ENCODE peak calls at places on chromosomes 3 and 15, in eight cellular contexts. V is ELF-1; S is activated CD8-positive, alpha-beta memory T cell treated with anti-CD3 and anti-CD28 coated beads, Interleukin-2, amount 50 U/mL, for 48 hours; B is COR-L47; X is astrocyte; H is stimulated activated CD4-positive, alpha-beta T cell treated with anti-CD3 and anti-CD28 coated beads, TNF-alpha, amount 100 ng/mL, for 24 hours; O is GF-D8; Z is T-helper 2 cell. L is an unnamed sample.
A peak's percentile ranks its signal among the peaks of the same experiment; 100 is the strongest.

GRCh38 chr3:170765419-170766078 is 104.4 kb downstream of the RPL22L1 start:
- DNase-seq in Z (no peak), O (no peak), B (no peak), X (no peak), S (no peak), H (no peak), V (no peak), L (no peak)

GRCh38 chr15:70062321-70062956 is 35.3 kb downstream of the TLE3 start:
- DNase-seq in Z (no peak), H (no peak), X (peak; percentile 93), S (no peak), B (peak; percentile 96), O (no peak), V (no peak), L (peak; percentile 91)

GRCh38 chr15:95715116-95715888 is 615.2 kb upstream of the NR2F2 start:
- DNase-seq in Z (no peak), O (no peak), S (no peak), H (no peak), B (no peak), V (no peak), X (no peak), L (no peak)

GRCh38 chr15:51144021-51144532 is 49.4 kb upstream of the TNFAIP8L3 start:
- DNase-seq in H (no peak), O (no peak), Z (no peak), S (no peak), X (peak; percentile 92), V (no peak), B (no peak), L (no peak)

GRCh38 chr3:190131329-190131728 is 10.6 kb upstream of the P3H2 start:
- DNase-seq in B (peak; percentile 7), O (no peak), S (no peak), Z (no peak), X (peak; percentile 74), V (no peak), H (no peak), L (no peak)

GRCh38 chr15:40763801-40764765 is at the start of gene GCHFR:
- DNase-seq in Z (peak; percentile 67), H (no peak), V (peak; percentile 84), O (peak; percentile 38), X (peak; percentile 32), B (peak; percentile 24), S (peak; percentile 85), L (no peak)

GRCh38 chr15:82986442-82986780 is 401 bp downstream of the RAMAC start:
- DNase-seq in Z (no peak), V (no peak), O (no peak), H (no peak), B (no peak), S (no peak), X (no peak), L (no peak)

GRCh38 chr3:36729204-36730056 is 34.9 kb downstream of the DCLK3 start:
- DNase-seq in Z (no peak), B (no peak), V (no peak), X (peak; percentile 43), O (no peak), H (no peak), S (no peak), L (no peak)

GRCh38 chr3:39750677-39751076 is 58.7 kb upstream of the MYRIP start:
- DNase-seq in S (no peak), H (no peak), V (no peak), X (no peak), B (peak; percentile 37), Z (no peak), O (no peak), L (no peak)

GRCh38 chr3:55662683-55663082 is 175.6 kb upstream of the WNT5A start:
- DNase-seq in Z (no peak), V (no peak), O (no peak), S (no peak), H (no peak), X (peak; percentile 73), B (no peak), L (no peak)

GRCh38 chr3:175392653-175393052 is 533.5 kb downstream of the NAALADL2 start:
- DNase-seq in V (no peak), X (peak; percentile 93), S (no peak), H (no peak), Z (no peak), O (no peak), B (no peak), L (no peak)

GRCh38 chr3:115855911-115856310 is 232.6 kb downstream of the GAP43 start:
- DNase-seq in S (no peak), V (no peak), B (no peak), O (no peak), X (peak; percentile 32), Z (no peak), H (no peak), L (no peak)

GRCh38 chr15:50675524-50676144 is 11.0 kb downstream of the TRPM7 start:
- DNase-seq in V (no peak), B (no peak), O (no peak), X (no peak), Z (no peak), H (no peak), S (no peak), L (no peak)

GRCh38 chr3:65130782-65131181 is 443.0 kb upstream of the ADAMTS9 start:
- DNase-seq in H (no peak), V (no peak), X (peak; percentile 59), S (no peak), B (no peak), O (no peak), Z (no peak), L (no peak)

GRCh38 chr3:188937389-188937788 is 234.4 kb upstream of the TPRG1 start:
- DNase-seq in X (peak; percentile 27), Z (no peak), H (no peak), B (no peak), V (peak; percentile 21), O (no peak), S (no peak), L (no peak)

GRCh38 chr3:105260385-105260784 is 106.3 kb upstream of the ALCAM start:
- DNase-seq in X (no peak), O (no peak), S (no peak), B (no peak), V (no peak), H (no peak), Z (no peak), L (no peak)

GRCh38 chr3:66671348-66671747 is 170.5 kb upstream of the LRIG1 start:
- DNase-seq in H (no peak), B (no peak), V (no peak), S (no peak), O (no peak), X (no peak), Z (no peak), L (no peak)

GRCh38 chr15:80999623-81000036 is 1.1 kb upstream of the TLNRD1 start:
- DNase-seq in H (peak; percentile 29), V (peak; percentile 35), S (peak; percentile 75), X (no peak), B (no peak), Z (peak; percentile 60), O (peak; percentile 42), L (no peak)

GRCh38 chr3:101888653-101889052 is 39.3 kb downstream of the NFKBIZ start:
- DNase-seq in B (no peak), X (no peak), O (no peak), S (no peak), V (no peak), H (no peak), Z (no peak), L (no peak)

GRCh38 chr3:47377186-47377585 is 3.6 kb upstream of the PTPN23 start:
- DNase-seq in B (no peak), H (no peak), O (no peak), X (no peak), V (no peak), S (no peak), Z (no peak), L (no peak)

GRCh38 chr3:62100233-62100989 is 272.9 kb downstream of the FEZF2 start:
- DNase-seq in O (no peak), H (no peak), X (no peak), B (no peak), S (no peak), Z (no peak), V (no peak), L (no peak)

GRCh38 chr15:67884514-67885225 is 44.8 kb upstream of the RNU6-1 start:
- DNase-seq in Z (peak; percentile 9), B (no peak), H (peak; percentile 33), X (peak; percentile 62), V (peak; percentile 80), O (peak; percentile 32), S (peak; percentile 68), L (no peak)

GRCh38 chr15:37253877-37254276 is 153.5 kb upstream of the MEIS2 start:
- DNase-seq in Z (no peak), B (no peak), V (no peak), S (no peak), H (no peak), O (no peak), X (peak; percentile 43), L (no peak)

GRCh38 chr15:39804026-39804425 is 21.4 kb upstream of the FSIP1 start:
- DNase-seq in H (no peak), Z (no peak), B (no peak), S (no peak), V (no peak), X (peak; percentile 26), O (no peak), L (no peak)

GRCh38 chr15:57213783-57214366 is 162.4 kb upstream of the CGNL1 start:
- DNase-seq in V (no peak), Z (no peak), O (no peak), S (no peak), B (peak; percentile 72), X (peak; percentile 51), H (no peak), L (no peak)

GRCh38 chr15:40511472-40512133 is 40.8 kb downstream of the CHST14 start:
- DNase-seq in B (no peak), X (no peak), H (no peak), S (peak; percentile 60), V (peak; percentile 81), Z (no peak), O (no peak), L (no peak)

L was measured in NCI-H2107.